ENCODE peak calls at places on chromosomes 7 and 10, in ten cellular contexts. One of them, this sample, is unnamed.

GRCh38 chr7:18393465-18394118 is 102.0 kb upstream of the HDAC9 start:
- DNase-seq in CD8-positive, alpha-beta T cell: no peak
- DNase-seq in ovary: no peak
- DNase-seq in HFF-Myc: no peak
- DNase-seq in prostate gland: no peak
- DNase-seq in Caco-2: no peak
- DNase-seq in mammary epithelial cell: no peak
- DNase-seq in astrocyte: no peak
- DNase-seq in fibroblast of lung: no peak
- DNase-seq in cardiac fibroblast: no peak
- DNase-seq in this sample: no peak

GRCh38 chr7:135748770-135749169 is at the start of gene FAM180A:
- DNase-seq in CD8-positive, alpha-beta T cell: no peak
- DNase-seq in ovary: peak
- DNase-seq in HFF-Myc: peak
- DNase-seq in prostate gland: peak
- DNase-seq in Caco-2: no peak
- DNase-seq in mammary epithelial cell: peak
- DNase-seq in astrocyte: peak
- DNase-seq in fibroblast of lung: peak
- DNase-seq in cardiac fibroblast: peak
- DNase-seq in this sample: no peak

GRCh38 chr10:79407811-79408795 is 37.3 kb downstream of the ZCCHC24 start:
- DNase-seq in CD8-positive, alpha-beta T cell: no peak
- DNase-seq in ovary: peak
- DNase-seq in HFF-Myc: peak
- DNase-seq in prostate gland: no peak
- DNase-seq in Caco-2: no peak
- DNase-seq in mammary epithelial cell: no peak
- DNase-seq in astrocyte: peak
- DNase-seq in fibroblast of lung: peak
- DNase-seq in cardiac fibroblast: peak
- DNase-seq in this sample: no peak

GRCh38 chr7:80764132-80764531 is 125.7 kb downstream of the CD36 start:
- DNase-seq in CD8-positive, alpha-beta T cell: no peak
- DNase-seq in ovary: no peak
- DNase-seq in HFF-Myc: no peak
- DNase-seq in prostate gland: no peak
- DNase-seq in Caco-2: no peak
- DNase-seq in mammary epithelial cell: no peak
- DNase-seq in astrocyte: peak
- DNase-seq in fibroblast of lung: peak
- DNase-seq in cardiac fibroblast: no peak
- DNase-seq in this sample: no peak

GRCh38 chr10:105597297-105597696 is 956.2 kb downstream of the SORCS3 start:
- DNase-seq in CD8-positive, alpha-beta T cell: no peak
- DNase-seq in ovary: no peak
- DNase-seq in HFF-Myc: no peak
- DNase-seq in prostate gland: no peak
- DNase-seq in Caco-2: no peak
- DNase-seq in mammary epithelial cell: no peak
- DNase-seq in astrocyte: no peak
- DNase-seq in fibroblast of lung: no peak
- DNase-seq in cardiac fibroblast: no peak
- DNase-seq in this sample: peak

GRCh38 chr7:4026941-4027340 is 655.2 kb upstream of the FOXK1 start:
- DNase-seq in CD8-positive, alpha-beta T cell: no peak
- DNase-seq in ovary: no peak
- DNase-seq in HFF-Myc: no peak
- DNase-seq in prostate gland: no peak
- DNase-seq in Caco-2: no peak
- DNase-seq in mammary epithelial cell: no peak
- DNase-seq in astrocyte: no peak
- DNase-seq in fibroblast of lung: no peak
- DNase-seq in cardiac fibroblast: no peak
- DNase-seq in this sample: no peak

GRCh38 chr7:93920496-93921189 is 892 bp upstream of the GNG11 start:
- DNase-seq in CD8-positive, alpha-beta T cell: no peak
- DNase-seq in ovary: no peak
- DNase-seq in HFF-Myc: no peak
- DNase-seq in prostate gland: no peak
- DNase-seq in Caco-2: no peak
- DNase-seq in mammary epithelial cell: no peak
- DNase-seq in astrocyte: no peak
- DNase-seq in fibroblast of lung: no peak
- DNase-seq in cardiac fibroblast: peak
- DNase-seq in this sample: no peak

GRCh38 chr7:13411641-13412040 is 577.8 kb downstream of the ETV1 start:
- DNase-seq in CD8-positive, alpha-beta T cell: no peak
- DNase-seq in ovary: no peak
- DNase-seq in HFF-Myc: no peak
- DNase-seq in prostate gland: no peak
- DNase-seq in Caco-2: no peak
- DNase-seq in mammary epithelial cell: no peak
- DNase-seq in astrocyte: no peak
- DNase-seq in fibroblast of lung: no peak
- DNase-seq in cardiac fibroblast: no peak
- DNase-seq in this sample: no peak

GRCh38 chr7:14905764-14906163 is 3.2 kb upstream of the DGKB start:
- DNase-seq in CD8-positive, alpha-beta T cell: no peak
- DNase-seq in ovary: no peak
- DNase-seq in HFF-Myc: no peak
- DNase-seq in prostate gland: no peak
- DNase-seq in Caco-2: no peak
- DNase-seq in mammary epithelial cell: no peak
- DNase-seq in astrocyte: no peak
- DNase-seq in fibroblast of lung: no peak
- DNase-seq in cardiac fibroblast: no peak
- DNase-seq in this sample: peak

GRCh38 chr7:34187908-34188307 is 282.6 kb downstream of the BMPER start:
- DNase-seq in CD8-positive, alpha-beta T cell: no peak
- DNase-seq in ovary: no peak
- DNase-seq in HFF-Myc: no peak
- DNase-seq in prostate gland: no peak
- DNase-seq in Caco-2: no peak
- DNase-seq in mammary epithelial cell: peak
- DNase-seq in astrocyte: no peak
- DNase-seq in fibroblast of lung: peak
- DNase-seq in cardiac fibroblast: no peak
- DNase-seq in this sample: no peak

GRCh38 chr7:84722086-84722485 is 464.8 kb downstream of the SEMA3D start:
- DNase-seq in CD8-positive, alpha-beta T cell: no peak
- DNase-seq in ovary: no peak
- DNase-seq in HFF-Myc: no peak
- DNase-seq in prostate gland: no peak
- DNase-seq in Caco-2: no peak
- DNase-seq in mammary epithelial cell: no peak
- DNase-seq in astrocyte: no peak
- DNase-seq in fibroblast of lung: peak
- DNase-seq in cardiac fibroblast: no peak
- DNase-seq in this sample: no peak

GRCh38 chr10:55374060-55374459 is 573.0 kb upstream of the PCDH15 start:
- DNase-seq in CD8-positive, alpha-beta T cell: no peak
- DNase-seq in ovary: no peak
- DNase-seq in HFF-Myc: no peak
- DNase-seq in prostate gland: no peak
- DNase-seq in Caco-2: no peak
- DNase-seq in mammary epithelial cell: no peak
- DNase-seq in astrocyte: no peak
- DNase-seq in fibroblast of lung: peak
- DNase-seq in cardiac fibroblast: no peak
- DNase-seq in this sample: no peak

GRCh38 chr7:155738652-155739537 is 73.4 kb downstream of the SHH start:
- DNase-seq in CD8-positive, alpha-beta T cell: peak
- DNase-seq in ovary: peak
- DNase-seq in HFF-Myc: peak
- DNase-seq in prostate gland: peak
- DNase-seq in Caco-2: peak
- DNase-seq in mammary epithelial cell: peak
- DNase-seq in astrocyte: peak
- DNase-seq in fibroblast of lung: peak
- DNase-seq in cardiac fibroblast: peak
- DNase-seq in this sample: peak

GRCh38 chr10:24425151-24425550 is 216.2 kb downstream of the KIAA1217 start:
- DNase-seq in CD8-positive, alpha-beta T cell: no peak
- DNase-seq in ovary: no peak
- DNase-seq in HFF-Myc: no peak
- DNase-seq in prostate gland: no peak
- DNase-seq in Caco-2: no peak
- DNase-seq in mammary epithelial cell: no peak
- DNase-seq in astrocyte: no peak
- DNase-seq in fibroblast of lung: no peak
- DNase-seq in cardiac fibroblast: no peak
- DNase-seq in this sample: no peak

GRCh38 chr10:72673280-72673679 is 18.7 kb upstream of the MCU start:
- DNase-seq in CD8-positive, alpha-beta T cell: no peak
- DNase-seq in ovary: no peak
- DNase-seq in HFF-Myc: no peak
- DNase-seq in prostate gland: no peak
- DNase-seq in Caco-2: no peak
- DNase-seq in mammary epithelial cell: no peak
- DNase-seq in astrocyte: no peak
- DNase-seq in fibroblast of lung: no peak
- DNase-seq in cardiac fibroblast: no peak
- DNase-seq in this sample: no peak

GRCh38 chr10:23196201-23196600 is 4.1 kb downstream of the PTF1A start:
- DNase-seq in CD8-positive, alpha-beta T cell: no peak
- DNase-seq in ovary: no peak
- DNase-seq in HFF-Myc: no peak
- DNase-seq in prostate gland: no peak
- DNase-seq in Caco-2: no peak
- DNase-seq in mammary epithelial cell: no peak
- DNase-seq in astrocyte: no peak
- DNase-seq in fibroblast of lung: no peak
- DNase-seq in cardiac fibroblast: no peak
- DNase-seq in this sample: no peak

GRCh38 chr7:93574646-93575554 is at the start of gene CALCR:
- DNase-seq in CD8-positive, alpha-beta T cell: no peak
- DNase-seq in ovary: no peak
- DNase-seq in HFF-Myc: no peak
- DNase-seq in prostate gland: no peak
- DNase-seq in Caco-2: peak
- DNase-seq in mammary epithelial cell: no peak
- DNase-seq in astrocyte: no peak
- DNase-seq in fibroblast of lung: peak
- DNase-seq in cardiac fibroblast: no peak
- DNase-seq in this sample: no peak

GRCh38 chr7:27636326-27637006 is 26.2 kb downstream of the HIBADH start:
- DNase-seq in CD8-positive, alpha-beta T cell: no peak
- DNase-seq in ovary: no peak
- DNase-seq in HFF-Myc: no peak
- DNase-seq in prostate gland: no peak
- DNase-seq in Caco-2: no peak
- DNase-seq in mammary epithelial cell: no peak
- DNase-seq in astrocyte: no peak
- DNase-seq in fibroblast of lung: no peak
- DNase-seq in cardiac fibroblast: peak
- DNase-seq in this sample: no peak
- TF ChIP-seq CTCF in CD8-positive, alpha-beta T cell: no peak
- TF ChIP-seq CTCF in ovary: no peak
- TF ChIP-seq CTCF in HFF-Myc: no peak
- TF ChIP-seq CTCF in prostate gland: no peak
- TF ChIP-seq CTCF in Caco-2: no peak
- TF ChIP-seq CTCF in mammary epithelial cell: peak
- TF ChIP-seq CTCF in astrocyte: no peak
- TF ChIP-seq CTCF in fibroblast of lung: no peak
- TF ChIP-seq CTCF in cardiac fibroblast: no peak
- TF ChIP-seq CTCF in this sample: no peak

GRCh38 chr10:6581750-6582697 is 1.9 kb upstream of the PRKCQ start:
- DNase-seq in CD8-positive, alpha-beta T cell: no peak
- DNase-seq in ovary: no peak
- DNase-seq in HFF-Myc: no peak
- DNase-seq in prostate gland: no peak
- DNase-seq in Caco-2: no peak
- DNase-seq in mammary epithelial cell: no peak
- DNase-seq in astrocyte: no peak
- DNase-seq in fibroblast of lung: no peak
- DNase-seq in cardiac fibroblast: no peak
- DNase-seq in this sample: no peak
- H3K4me3 ChIP-seq in CD8-positive, alpha-beta T cell: peak
- H3K4me3 ChIP-seq in ovary: no peak
- H3K4me3 ChIP-seq in HFF-Myc: peak
- H3K4me3 ChIP-seq in prostate gland: no peak
- H3K4me3 ChIP-seq in Caco-2: no peak
- H3K4me3 ChIP-seq in mammary epithelial cell: no peak
- H3K4me3 ChIP-seq in astrocyte: no peak
- H3K4me3 ChIP-seq in fibroblast of lung: no peak
- H3K4me3 ChIP-seq in cardiac fibroblast: no peak
- H3K4me3 ChIP-seq in this sample: no peak

DNA sequence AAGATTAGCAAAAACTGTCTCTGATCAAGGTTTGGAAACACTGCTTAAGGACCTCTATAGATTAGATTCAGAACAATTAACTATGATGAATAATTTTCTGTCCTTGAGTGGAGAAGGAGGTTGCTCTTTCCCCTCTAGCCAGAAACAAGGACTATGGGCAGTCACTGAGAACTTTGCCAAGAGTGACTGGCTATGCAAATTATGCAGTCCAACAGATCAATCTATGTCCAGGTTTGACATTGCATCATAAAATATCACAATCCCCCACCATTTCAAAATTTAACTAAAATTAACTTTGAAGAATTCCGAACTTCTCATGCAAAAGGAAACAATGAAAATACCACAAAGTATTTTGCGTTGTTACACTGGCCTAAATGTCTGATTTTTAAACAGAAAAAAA is 50.6 kb downstream of the TSPAN12 start:
- DNase-seq in CD8-positive, alpha-beta T cell: no peak
- DNase-seq in ovary: no peak
- DNase-seq in HFF-Myc: no peak
- DNase-seq in prostate gland: no peak
- DNase-seq in Caco-2: no peak
- DNase-seq in mammary epithelial cell: no peak
- DNase-seq in astrocyte: no peak
- DNase-seq in fibroblast of lung: no peak
- DNase-seq in cardiac fibroblast: no peak
- DNase-seq in this sample: no peak
- TF ChIP-seq CTCF in CD8-positive, alpha-beta T cell: no peak
- TF ChIP-seq CTCF in ovary: no peak
- TF ChIP-seq CTCF in HFF-Myc: no peak
- TF ChIP-seq CTCF in prostate gland: no peak
- TF ChIP-seq CTCF in Caco-2: no peak
- TF ChIP-seq CTCF in mammary epithelial cell: no peak
- TF ChIP-seq CTCF in astrocyte: no peak
- TF ChIP-seq CTCF in fibroblast of lung: no peak
- TF ChIP-seq CTCF in cardiac fibroblast: no peak
- TF ChIP-seq CTCF in this sample: no peak

DNA sequence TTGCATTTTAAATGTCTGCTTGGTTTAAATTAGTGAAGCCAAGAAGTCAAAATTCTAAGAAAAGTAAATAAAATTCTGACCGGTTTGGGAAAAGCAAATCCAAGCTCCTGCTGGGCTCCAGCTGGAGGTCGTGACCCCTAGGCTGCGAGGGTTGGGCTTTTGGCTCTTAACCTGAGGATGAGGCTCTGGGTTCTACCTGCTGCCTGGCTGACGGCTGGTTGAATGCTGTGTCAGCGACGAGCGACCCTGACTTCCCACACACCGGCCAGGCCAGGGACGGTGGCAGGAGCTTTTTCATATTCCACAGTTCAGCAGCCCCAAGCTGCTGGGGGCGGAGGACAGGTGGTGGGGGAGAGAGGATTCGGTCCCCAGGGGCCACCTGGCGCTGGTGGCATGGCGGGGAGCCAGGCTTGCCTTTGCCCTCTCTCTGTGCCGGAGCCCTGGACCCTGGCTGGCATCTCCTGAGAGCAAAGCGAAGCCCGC is 843 bp upstream of the PLPP4 start:
- DNase-seq in CD8-positive, alpha-beta T cell: no peak
- DNase-seq in ovary: no peak
- DNase-seq in HFF-Myc: no peak
- DNase-seq in prostate gland: no peak
- DNase-seq in Caco-2: no peak
- DNase-seq in mammary epithelial cell: no peak
- DNase-seq in astrocyte: no peak
- DNase-seq in fibroblast of lung: no peak
- DNase-seq in cardiac fibroblast: no peak
- DNase-seq in this sample: no peak
- H3K4me3 ChIP-seq in CD8-positive, alpha-beta T cell: no peak
- H3K4me3 ChIP-seq in ovary: peak
- H3K4me3 ChIP-seq in HFF-Myc: peak
- H3K4me3 ChIP-seq in prostate gland: peak
- H3K4me3 ChIP-seq in Caco-2: peak
- H3K4me3 ChIP-seq in mammary epithelial cell: peak
- H3K4me3 ChIP-seq in astrocyte: peak
- H3K4me3 ChIP-seq in fibroblast of lung: no peak
- H3K4me3 ChIP-seq in cardiac fibroblast: peak
- H3K4me3 ChIP-seq in this sample: peak